ENCODE peak calls at places on chromosomes 13 and 19, in seven cellular contexts. Y is fibroblast of lung, D is adrenal gland, E is lung, X is thyroid gland, U is breast epithelium, P is brain microvascular endothelial cell. M is an unnamed sample. For H3K36me3, the result is how much of the 10 kb centered on the place peaks cover.

GRCh38 chr19:9205506-9206113 is 13.8 kb downstream of the OR7D4 start:
- DNase-seq in P (peak), U (no peak), D (peak), E (peak), Y (peak), X (peak), M (peak)

GRCh38 chr13:93637852-93638251 is 411.2 kb downstream of the GPC6 start:
- DNase-seq in Y (no peak), U (no peak), E (no peak), X (no peak), D (no peak), P (no peak), M (no peak)

GRCh38 chr19:45126654-45127053 is 33.7 kb downstream of the PPP1R37 start:
- DNase-seq in X (no peak), D (no peak), Y (no peak), P (no peak), U (no peak), E (no peak), M (no peak)

GRCh38 chr13:32073180-32073864 is 41.7 kb downstream of the FRY start:
- DNase-seq in U (no peak), E (no peak), X (no peak), Y (no peak), P (no peak), D (no peak), M (no peak)

GRCh38 chr19:29067831-29068230 is 145.1 kb downstream of the UQCRFS1 start:
- DNase-seq in P (no peak), U (no peak), Y (no peak), X (no peak), E (no peak), D (no peak), M (no peak)

GRCh38 chr19:47305309-47305751 is 4.3 kb upstream of the C5AR1 start:
- DNase-seq in E (peak), X (peak), P (peak), U (peak), D (peak), Y (peak), M (peak)

GRCh38 chr13:99484405-99484981 is 16.8 kb upstream of the TM9SF2 start:
- DNase-seq in D (no peak), P (peak), Y (peak), X (no peak), U (no peak), E (no peak), M (no peak)

GRCh38 chr13:57857945-57858344 is 226.4 kb downstream of the PCDH17 start:
- DNase-seq in Y (no peak), X (no peak), U (no peak), E (no peak), P (no peak), D (no peak), M (no peak)

GRCh38 chr13:91228940-91229339 is 118.5 kb upstream of the MIR17HG start:
- DNase-seq in E (no peak), D (no peak), Y (no peak), X (no peak), P (no peak), U (no peak), M (no peak)

GRCh38 chr19:2906631-2907195 is 6.0 kb downstream of the ZNF57 start:
- DNase-seq in U (no peak), P (no peak), X (no peak), E (no peak), D (no peak), Y (no peak), M (no peak)

GRCh38 chr19:18220632-18221275 is 5.5 kb downstream of the PDE4C start:
- DNase-seq in X (peak), D (no peak), P (no peak), Y (no peak), E (no peak), U (no peak), M (no peak)

GRCh38 chr13:27921961-27922910 is 2.4 kb downstream of the PDX1 start:
- DNase-seq in Y (no peak), D (no peak), X (no peak), E (no peak), U (no peak), P (no peak), M (no peak)

GRCh38 chr19:57887195-57887941 is 1.5 kb downstream of the ZNF814 start:
- DNase-seq in U (no peak), D (no peak), E (no peak), X (peak), P (no peak), Y (no peak), M (no peak)

GRCh38 chr13:44107357-44108121 is 227.8 kb downstream of the LACC1 start:
- DNase-seq in U (no peak), Y (no peak), E (no peak), P (no peak), D (no peak), X (no peak), M (no peak)

GRCh38 chr13:38697628-38698333 is 10.9 kb downstream of the FREM2 start:
- DNase-seq in Y (no peak), U (no peak), D (no peak), X (peak), P (no peak), E (no peak), M (no peak)

GRCh38 chr19:39518975-39519374 is 4.0 kb downstream of the SELENOV start:
- DNase-seq in P (no peak), X (no peak), D (no peak), U (no peak), Y (no peak), E (no peak), M (no peak)

GRCh38 chr13:59352600-59352999 is 811.1 kb downstream of the DIAPH3 start:
- DNase-seq in Y (no peak), X (no peak), D (no peak), P (no peak), E (no peak), U (no peak), M (no peak)

GRCh38 chr13:63287926-63288325 is 1872.3 kb upstream of the PCDH20 start:
- DNase-seq in Y (peak), U (no peak), X (no peak), D (no peak), E (no peak), P (no peak), M (no peak)

GRCh38 chr13:84684048-84684662 is 801.9 kb upstream of the SLITRK1 start:
- DNase-seq in D (no peak), P (no peak), Y (no peak), U (no peak), X (peak), E (no peak), M (no peak)

GRCh38 chr19:41870401-41870873 is 6.6 kb upstream of the CD79A start:
- DNase-seq in Y (peak), X (no peak), E (peak), P (peak), D (no peak), U (no peak), M (no peak)

GRCh38 chr13:75440100-75440499 is 41.9 kb downstream of the TBC1D4 start:
- DNase-seq in U (no peak), Y (no peak), D (no peak), P (no peak), X (no peak), E (no peak), M (no peak)

GRCh38 chr13:51995677-51996551 is 15.3 kb downstream of the ATP7B start:
- DNase-seq in E (peak), U (no peak), X (peak), Y (peak), D (no peak), P (no peak), M (no peak)

GRCh38 chr13:112254061-112254818 is 121.9 kb upstream of the SPACA7 start:
- DNase-seq in Y (no peak), D (peak), U (no peak), P (no peak), E (peak), X (no peak), M (no peak)

GRCh38 chr19:30671622-30672051 is 299.5 kb downstream of the ZNF536 start:
- DNase-seq in P (no peak), X (peak), U (no peak), D (peak), E (no peak), Y (peak), M (peak)

GRCh38 chr19:1675633-1676350 is 23.4 kb upstream of the TCF3 start:
- DNase-seq in D (peak), E (no peak), P (no peak), U (no peak), Y (no peak), X (no peak), M (no peak)

GRCh38 chr19:27580906-27581305 is 1632.0 kb downstream of the UQCRFS1 start:
- DNase-seq in P (no peak), E (no peak), Y (no peak), U (no peak), X (no peak), D (no peak), M (no peak)

GRCh38 chr13:38008636-38009035 is 139.1 kb upstream of the TRPC4 start:
- DNase-seq in U (no peak), E (no peak), D (no peak), X (no peak), P (no peak), Y (peak), M (no peak)

DNA sequence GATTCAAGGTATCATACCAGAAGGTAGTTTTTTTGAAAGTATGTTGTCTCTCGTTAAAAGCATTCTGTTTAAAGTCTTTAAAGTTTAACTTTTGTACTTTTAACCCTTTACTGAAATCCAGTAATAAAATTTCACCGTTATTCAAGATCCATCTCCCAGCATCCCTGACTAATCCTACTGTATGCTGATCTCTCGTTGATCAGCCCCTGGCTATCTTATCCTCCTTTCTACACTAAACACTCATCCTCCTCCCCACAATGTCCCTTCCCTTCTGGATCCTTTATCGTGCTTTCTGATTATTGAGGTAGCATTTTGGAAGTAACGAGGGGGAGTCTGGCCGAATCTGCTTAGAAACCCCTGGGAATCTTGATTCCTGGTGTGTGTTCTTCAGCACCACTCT is 1.3 kb downstream of the TPP2 start:
- DNase-seq in X (no peak), P (no peak), Y (peak), U (no peak), D (no peak), E (no peak), M (no peak)
- H3K27ac ChIP-seq in X (no peak), P (no peak), Y (peak), U (no peak), D (no peak), E (no peak), M (no peak)

GRCh38 chr13:100659578-100659977 is 15.0 kb downstream of the TMTC4 start:
- DNase-seq in X (peak), U (no peak), P (no peak), Y (no peak), E (no peak), D (no peak), M (no peak)
- H3K36me3 ChIP-seq in X (under half), U (under half), P (under half), Y (under half), E (under half), D (under half), M (under half)

DNA sequence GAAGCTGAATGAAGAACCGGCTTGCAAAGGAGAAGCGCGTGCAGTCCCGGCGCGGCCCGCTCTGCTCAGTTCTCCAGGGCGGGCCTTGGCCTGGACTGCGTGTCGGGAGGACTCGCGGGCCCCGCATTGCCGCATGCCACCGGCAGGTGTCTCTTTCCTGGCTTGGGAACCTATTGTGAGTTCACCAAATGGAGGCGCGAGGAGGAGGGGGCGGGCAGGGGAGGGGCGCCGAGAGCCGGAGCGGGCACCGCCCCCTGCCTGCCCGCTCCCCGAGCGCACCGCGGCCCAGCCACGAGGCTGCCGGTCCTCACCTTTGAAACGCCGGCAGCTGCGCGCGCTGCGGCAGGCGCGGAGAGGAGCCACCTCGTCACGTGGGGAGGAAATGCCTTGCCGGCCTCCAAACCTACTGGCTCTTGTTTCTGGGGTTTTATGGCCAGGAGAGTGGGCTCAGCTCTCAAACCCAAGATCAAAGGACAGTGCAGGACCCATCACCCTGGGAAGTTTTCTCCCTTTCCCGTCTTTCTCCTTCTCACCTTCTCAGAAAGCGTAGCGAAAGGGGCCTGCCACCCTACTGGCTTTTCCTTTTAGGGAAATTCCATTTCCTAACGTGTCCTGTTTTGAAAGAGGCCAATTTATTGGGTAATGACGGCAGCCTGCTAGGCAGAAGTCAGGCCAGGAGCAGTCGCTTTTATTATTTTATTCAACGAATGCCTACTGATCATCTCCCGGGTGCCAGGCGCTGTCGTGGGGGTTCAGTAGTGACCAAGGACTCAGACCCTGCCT is 13.8 kb upstream of the UBE2L5 start:
- DNase-seq in E (peak), Y (peak), X (peak), P (peak), U (peak), D (peak), M (peak)
- H3K27ac ChIP-seq in E (peak), Y (peak), X (peak), P (no peak), U (peak), D (no peak), M (peak)

GRCh38 chr13:98448642-98448928 is 128.3 kb downstream of the STK24 start:
- DNase-seq in U (no peak), Y (no peak), E (no peak), D (no peak), X (no peak), P (no peak), M (no peak)
- H3K36me3 ChIP-seq in U (under half), Y (under half), E (under half), D (under half), X (under half), P (under half), M (under half)

DNA sequence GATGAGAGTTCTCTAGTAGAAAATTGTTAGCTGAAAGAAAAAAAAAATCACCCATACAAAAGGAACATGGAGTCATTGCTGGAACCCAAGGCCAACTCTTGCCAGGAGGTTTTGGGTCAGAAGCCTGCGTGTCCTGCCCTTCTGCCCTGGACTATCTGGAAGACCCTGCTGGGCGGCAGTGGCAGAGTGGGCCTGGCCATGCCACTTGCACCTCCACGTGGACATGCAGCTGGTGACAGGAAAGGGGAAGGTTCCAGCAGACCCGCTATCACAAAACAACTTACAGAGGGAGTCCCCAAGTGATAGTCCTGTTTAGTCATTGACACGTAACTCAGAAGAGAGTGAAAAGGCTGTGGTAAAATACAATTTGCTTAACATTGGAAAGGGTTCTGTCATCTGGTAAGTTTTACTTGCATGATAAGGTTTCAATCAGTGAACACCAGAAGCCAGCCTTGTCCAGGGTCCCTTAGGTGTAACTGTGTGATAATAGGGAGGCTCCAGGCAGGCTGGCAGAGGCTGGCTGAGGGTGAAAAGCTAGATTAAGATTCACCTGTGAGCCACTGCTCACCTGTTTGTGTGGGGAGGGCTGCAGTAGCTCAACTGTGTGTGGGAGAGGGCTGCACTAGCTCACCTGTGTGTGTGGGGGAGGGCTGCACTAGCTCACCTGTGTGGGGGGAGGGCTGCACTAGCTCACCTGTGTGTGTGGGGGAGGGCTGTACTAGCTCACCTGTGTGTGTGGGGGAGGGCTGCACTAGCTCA is 47.8 kb downstream of the COL4A2 start:
- DNase-seq in D (no peak), E (no peak), U (no peak), P (no peak), Y (no peak), X (no peak), M (no peak)
- H3K27ac ChIP-seq in D (no peak), E (peak), U (no peak), P (peak), Y (no peak), X (no peak), M (no peak)

M was measured in aorta.